ENCODE peak calls at places on chromosomes 3 and 15, in five cellular contexts. C is lung, U is mammary epithelial cell, J is transverse colon, R is SJCRH30. H is an unnamed sample. For H3K4me1, the result is how much of the 10 kb centered on the place peaks cover.

GRCh38 chr3:52742418-52743041 is 28.2 kb downstream of the NEK4 start:
- DNase-seq in C (no peak), U (peak), J (no peak), R (peak), H (no peak)

GRCh38 chr3:127908202-127908601 is 6.8 kb upstream of the KBTBD12 start:
- DNase-seq in C (no peak), U (no peak), J (no peak), R (no peak), H (no peak)

GRCh38 chr3:98954806-98955205 is 53.3 kb upstream of the DCBLD2 start:
- DNase-seq in C (no peak), U (peak), J (no peak), R (no peak), H (no peak)

GRCh38 chr15:39459538-39459937 is 121.3 kb upstream of the THBS1 start:
- DNase-seq in C (no peak), U (no peak), J (no peak), R (no peak), H (no peak)

GRCh38 chr3:171704002-171704401 is 106.3 kb downstream of the PLD1 start:
- DNase-seq in C (peak), U (peak), J (peak), R (peak), H (no peak)

GRCh38 chr15:59176653-59177444 is 29.8 kb upstream of the LDHAL6B start:
- DNase-seq in C (no peak), U (no peak), J (no peak), R (no peak), H (no peak)

GRCh38 chr15:76431936-76432335 is 95.4 kb downstream of the ISL2 start:
- DNase-seq in C (no peak), U (no peak), J (no peak), R (no peak), H (no peak)

GRCh38 chr15:70379938-70380337 is 282.2 kb upstream of the TLE3 start:
- DNase-seq in C (no peak), U (no peak), J (no peak), R (no peak), H (peak)

GRCh38 chr3:16379838-16380237 is 114.8 kb downstream of the OXNAD1 start:
- DNase-seq in C (no peak), U (no peak), J (no peak), R (no peak), H (no peak)

GRCh38 chr3:57998366-57999283 is 9.6 kb upstream of the FLNB start:
- DNase-seq in C (no peak), U (peak), J (peak), R (peak), H (no peak)

GRCh38 chr3:100748967-100749366 is 39.7 kb downstream of the TFG start:
- DNase-seq in C (no peak), U (no peak), J (no peak), R (no peak), H (no peak)

GRCh38 chr3:82198009-82198408 is 436.6 kb upstream of the GBE1 start:
- DNase-seq in C (no peak), U (no peak), J (no peak), R (no peak), H (no peak)

GRCh38 chr15:38745136-38745535 is 180.5 kb upstream of the RASGRP1 start:
- DNase-seq in C (no peak), U (no peak), J (no peak), R (no peak), H (peak)

GRCh38 chr3:134650431-134651346 is at the start of gene KY:
- DNase-seq in C (no peak), U (peak), J (peak), R (no peak), H (peak)

GRCh38 chr3:50324351-50325144 is 2.0 kb upstream of the HYAL2 start:
- DNase-seq in C (no peak), U (peak), J (peak), R (peak), H (peak)

DNA sequence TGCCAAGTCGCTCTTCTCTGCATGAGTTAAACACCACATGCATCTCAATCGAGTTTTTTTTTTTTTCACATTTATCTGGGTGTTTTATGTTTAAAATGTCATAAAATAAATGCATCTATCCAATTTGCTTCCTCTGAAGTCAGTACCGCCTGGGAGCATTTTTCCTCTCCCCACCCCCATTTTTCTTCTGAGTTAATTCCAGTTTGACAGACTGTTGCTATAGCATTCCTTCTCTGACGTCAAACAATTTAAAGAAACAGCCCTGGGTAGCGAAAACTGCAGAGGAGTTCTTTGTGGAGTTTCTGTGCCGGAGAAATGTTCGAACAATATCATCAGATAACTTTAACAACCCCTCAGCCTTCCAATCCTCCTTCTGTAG is 885 bp upstream of the GNB4 start:
- DNase-seq in C (no peak), U (no peak), J (no peak), R (peak), H (no peak)
- H3K4me3 ChIP-seq in C (no peak), U (no peak), J (peak), R (peak), H (peak)

GRCh38 chr15:63231206-63231605 is 41.8 kb downstream of the RAB8B start:
- DNase-seq in C (no peak), U (no peak), J (no peak), R (no peak), H (no peak)
- H3K4me1 ChIP-seq in C (under half), U (under half), J (under half), R (under half), H (half or more)

GRCh38 chr3:144638009-144638408 is 666.4 kb downstream of the DIPK2A start:
- DNase-seq in C (no peak), U (no peak), J (no peak), R (no peak), H (no peak)

DNA sequence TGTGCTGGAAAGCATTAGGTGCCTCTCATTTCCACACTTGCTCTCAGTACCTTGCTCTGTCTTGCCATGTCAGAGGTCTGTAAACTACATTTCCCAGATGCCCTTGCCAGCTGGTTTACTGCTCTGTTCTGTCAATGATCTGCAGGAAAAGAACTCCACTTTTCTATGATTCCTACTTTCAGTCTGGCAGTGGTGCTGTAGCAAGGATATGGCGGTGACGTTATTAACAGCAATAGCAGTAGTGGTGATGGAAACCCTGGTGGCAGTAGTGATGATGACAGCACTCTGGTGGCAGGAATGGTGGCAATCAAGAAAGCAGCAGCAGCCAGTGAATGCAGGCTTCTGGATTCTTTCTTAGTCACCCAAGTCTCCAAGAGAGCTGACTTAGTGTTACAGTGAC is 665.2 kb downstream of the DIPK2A start:
- DNase-seq in C (no peak), U (no peak), J (no peak), R (peak), H (no peak)
- H3K4me3 ChIP-seq in C (no peak), U (no peak), J (no peak), R (no peak), H (no peak)

GRCh38 chr3:24457719-24458118 is 36.9 kb downstream of the THRB start:
- DNase-seq in C (no peak), U (peak), J (no peak), R (no peak), H (no peak)

GRCh38 chr3:24464389-24464788 is 30.3 kb downstream of the THRB start:
- DNase-seq in C (no peak), U (no peak), J (no peak), R (no peak), H (no peak)

GRCh38 chr3:24462737-24463136 is 31.9 kb downstream of the THRB start:
- DNase-seq in C (no peak), U (no peak), J (no peak), R (no peak), H (no peak)

GRCh38 chr3:24460974-24461373 is 33.7 kb downstream of the THRB start:
- DNase-seq in C (no peak), U (no peak), J (no peak), R (no peak), H (no peak)
- H3K4me1 ChIP-seq in C (under half), U (under half), J (under half), R (under half), H (under half)